ENCODE peak calls at places on chromosomes 7 and 10, in nine cellular contexts. K is neuronal stem cell; I is SK-N-SH; N is CD8-positive, alpha-beta T cell; U is A673; M is prostate gland; R is mammary epithelial cell; A is WERI-Rb-1; X is psoas muscle. Z is an unnamed sample. For H3K27me3, the result is how much of the 10 kb centered on the place peaks cover.

GRCh38 chr10:86678999-86679792 is 10.9 kb downstream of the LDB3 start:
- DNase-seq in K (no peak), I (no peak), N (no peak), U (no peak), M (no peak), R (no peak), A (no peak), X (no peak), Z (no peak)

GRCh38 chr10:34524369-34525091 is 290.6 kb downstream of the PARD3 start:
- DNase-seq in K (no peak), I (no peak), N (no peak), U (no peak), M (no peak), R (no peak), A (no peak), X (no peak), Z (no peak)

GRCh38 chr7:140179339-140179738 is 2.6 kb upstream of the KDM7A start:
- DNase-seq in K (no peak), I (no peak), N (no peak), U (no peak), M (no peak), R (no peak), A (no peak), X (no peak), Z (no peak)

GRCh38 chr10:10330481-10330880 is 687.2 kb upstream of the CELF2 start:
- DNase-seq in K (no peak), I (no peak), N (no peak), U (no peak), M (no peak), R (no peak), A (no peak), X (no peak), Z (no peak)

GRCh38 chr7:79434867-79435266 is 18.6 kb downstream of the MAGI2 start:
- DNase-seq in K (no peak), I (no peak), N (no peak), U (no peak), M (no peak), R (no peak), A (no peak), X (no peak), Z (no peak)

GRCh38 chr7:2105917-2106316 is 126.8 kb downstream of the MAD1L1 start:
- DNase-seq in K (no peak), I (peak), N (no peak), U (no peak), M (no peak), R (no peak), A (peak), X (no peak), Z (no peak)

GRCh38 chr7:95916573-95917371 is 144.4 kb downstream of the DYNC1I1 start:
- DNase-seq in K (peak), I (peak), N (peak), U (peak), M (peak), R (peak), A (peak), X (peak), Z (peak)

GRCh38 chr10:10528563-10528910 is 489.1 kb upstream of the CELF2 start:
- DNase-seq in K (no peak), I (no peak), N (no peak), U (no peak), M (no peak), R (no peak), A (no peak), X (no peak), Z (no peak)

GRCh38 chr10:62437696-62438095 is 63.5 kb downstream of the ZNF365 start:
- DNase-seq in K (peak), I (peak), N (no peak), U (peak), M (peak), R (peak), A (peak), X (no peak), Z (no peak)

GRCh38 chr10:59006511-59007306 is 169.7 kb upstream of the PHYHIPL start:
- DNase-seq in K (no peak), I (no peak), N (no peak), U (no peak), M (no peak), R (peak), A (no peak), X (peak), Z (no peak)

GRCh38 chr7:85316489-85316888 is 129.6 kb upstream of the SEMA3D start:
- DNase-seq in K (no peak), I (no peak), N (no peak), U (no peak), M (no peak), R (no peak), A (no peak), X (no peak), Z (no peak)

GRCh38 chr7:36650766-36651310 is 73.5 kb downstream of the AOAH start:
- DNase-seq in K (no peak), I (no peak), N (no peak), U (no peak), M (no peak), R (no peak), A (no peak), X (no peak), Z (no peak)

GRCh38 chr10:124157286-124157685 is 63.9 kb upstream of the CHST15 start:
- DNase-seq in K (no peak), I (no peak), N (no peak), U (no peak), M (no peak), R (no peak), A (no peak), X (no peak), Z (no peak)

GRCh38 chr10:124156524-124157225 is 63.3 kb upstream of the CHST15 start:
- DNase-seq in K (no peak), I (no peak), N (no peak), U (no peak), M (no peak), R (no peak), A (no peak), X (peak), Z (no peak)

GRCh38 chr10:124153601-124153930 is 60.2 kb upstream of the CHST15 start:
- DNase-seq in K (no peak), I (no peak), N (no peak), U (no peak), M (no peak), R (no peak), A (no peak), X (no peak), Z (no peak)

GRCh38 chr10:124158592-124158991 is 65.2 kb upstream of the CHST15 start:
- DNase-seq in K (no peak), I (no peak), N (no peak), U (no peak), M (no peak), R (no peak), A (no peak), X (no peak), Z (no peak)

DNA sequence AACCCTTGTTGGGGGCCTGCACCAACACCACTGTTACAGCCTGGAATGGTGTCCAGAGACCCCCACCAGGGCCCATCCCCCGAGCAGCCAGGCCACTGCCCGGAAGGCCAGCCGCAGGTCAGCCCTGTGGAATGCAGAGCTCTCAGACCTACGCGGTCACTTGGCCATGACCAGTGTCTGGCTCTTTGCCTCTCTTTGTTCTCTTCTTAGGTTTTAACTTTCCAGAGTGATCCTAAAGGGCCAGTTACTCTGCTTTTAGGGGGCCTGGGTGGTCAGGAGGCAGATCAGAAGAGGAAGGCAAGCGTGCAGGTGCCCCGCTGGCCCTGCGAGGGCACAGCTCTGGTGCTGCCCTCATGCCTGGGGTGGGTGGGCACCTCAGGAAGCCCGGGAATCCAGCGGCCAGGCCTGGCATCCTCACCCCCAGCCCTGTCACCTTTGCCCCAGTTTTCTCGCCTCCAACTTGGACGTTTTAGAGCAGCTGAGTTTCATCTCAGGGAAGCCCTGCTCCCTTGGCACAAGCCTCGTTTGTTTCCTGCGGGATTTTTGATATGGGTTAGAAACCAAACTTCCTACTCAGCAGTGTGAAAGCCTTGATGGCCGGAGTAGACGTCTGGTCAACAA is 62.5 kb upstream of the CHST15 start:
- DNase-seq in K (no peak), I (no peak), N (no peak), U (no peak), M (no peak), R (no peak), A (no peak), X (no peak), Z (no peak)
- H3K27ac ChIP-seq in K (no peak), I (no peak), N (no peak), U (no peak), M (no peak), R (no peak), A (no peak), X (peak), Z (no peak)

GRCh38 chr10:114028425-114028824 is 15.2 kb upstream of the ADRB1 start:
- DNase-seq in K (no peak), I (no peak), N (no peak), U (no peak), M (no peak), R (no peak), A (no peak), X (no peak), Z (no peak)
- H3K27me3 ChIP-seq in K (under half), I (under half), N (under half), U (under half), M (under half), R (under half), A (under half), X (under half), Z (under half)

GRCh38 chr7:118305686-118306085 is 81.2 kb downstream of the ANKRD7 start:
- DNase-seq in K (no peak), I (no peak), N (no peak), U (no peak), M (no peak), R (peak), A (no peak), X (no peak), Z (no peak)

GRCh38 chr7:118298771-118299170 is 74.3 kb downstream of the ANKRD7 start:
- DNase-seq in K (no peak), I (no peak), N (no peak), U (no peak), M (no peak), R (no peak), A (no peak), X (no peak), Z (no peak)

GRCh38 chr7:118304100-118304499 is 79.6 kb downstream of the ANKRD7 start:
- DNase-seq in K (no peak), I (no peak), N (no peak), U (no peak), M (no peak), R (no peak), A (no peak), X (no peak), Z (no peak)

GRCh38 chr7:118300177-118300576 is 75.7 kb downstream of the ANKRD7 start:
- DNase-seq in K (no peak), I (no peak), N (no peak), U (no peak), M (no peak), R (no peak), A (no peak), X (no peak), Z (no peak)
- H3K27ac ChIP-seq in K (no peak), I (no peak), N (no peak), U (no peak), M (no peak), R (no peak), A (no peak), X (no peak), Z (no peak)

DNA sequence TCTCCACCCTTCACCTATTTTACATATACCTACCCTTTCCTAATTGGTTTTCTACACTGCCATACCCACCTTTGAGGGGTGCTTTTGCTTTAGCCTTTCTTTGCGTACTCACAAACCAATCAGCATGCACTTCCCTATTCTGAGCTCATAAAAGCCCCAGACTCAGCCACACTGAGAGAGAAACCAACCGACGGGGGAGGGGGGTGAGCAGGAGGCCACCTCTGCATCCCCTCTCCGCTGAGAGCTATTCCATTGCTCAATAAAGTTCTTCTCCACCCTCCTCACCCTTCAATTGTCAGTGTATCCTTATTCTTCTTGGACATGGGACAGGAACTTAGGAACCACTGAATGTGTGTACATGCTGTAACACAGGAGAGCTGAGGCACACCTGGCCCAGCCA is 9.0 kb upstream of the FKBP9 start:
- DNase-seq in K (no peak), I (no peak), N (no peak), U (no peak), M (no peak), R (no peak), A (no peak), X (no peak), Z (no peak)
- H3K27me3 ChIP-seq in K (under half), I (under half), N (under half), U (under half), M (under half), R (under half), A (under half), X (under half), Z (under half)

DNA sequence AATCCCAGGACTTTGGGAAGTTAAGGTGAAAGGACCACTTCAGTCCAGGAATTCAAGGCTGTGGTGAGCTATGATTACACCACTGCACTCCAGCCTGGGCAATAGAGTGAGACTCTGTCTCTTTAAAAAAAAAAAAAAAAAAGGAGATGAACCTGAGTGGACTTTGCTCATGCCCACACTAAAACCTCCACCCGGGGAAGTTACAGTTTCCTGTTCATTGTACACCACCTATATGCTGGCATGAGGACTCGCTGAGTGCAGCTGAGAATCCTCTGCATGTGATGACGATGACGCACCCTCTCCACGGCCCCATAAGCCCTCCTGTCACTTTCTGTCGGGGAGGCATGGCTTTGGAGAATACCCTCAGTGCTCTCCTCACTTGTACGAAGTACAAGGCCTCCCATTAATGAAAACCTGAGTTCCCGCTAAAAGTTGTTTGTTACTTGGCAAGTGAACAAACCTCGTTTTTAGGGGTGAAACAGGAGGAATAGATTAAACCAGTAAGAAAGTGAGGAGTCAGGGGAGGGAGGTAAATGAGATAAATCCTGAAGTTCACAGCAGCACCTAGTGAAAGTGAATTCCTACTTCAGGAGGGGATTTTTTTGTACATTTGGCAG is 15.9 kb downstream of the TMEM176B start:
- DNase-seq in K (no peak), I (no peak), N (no peak), U (no peak), M (no peak), R (no peak), A (no peak), X (no peak), Z (no peak)
- H3K27ac ChIP-seq in K (no peak), I (no peak), N (no peak), U (peak), M (no peak), R (no peak), A (no peak), X (no peak), Z (peak)

GRCh38 chr10:119540038-119540437 is 2.5 kb downstream of the RGS10 start:
- DNase-seq in K (no peak), I (no peak), N (no peak), U (no peak), M (no peak), R (no peak), A (no peak), X (no peak), Z (no peak)
- H3K27me3 ChIP-seq in K (under half), I (under half), N (under half), U (under half), M (under half), R (under half), A (under half), X (under half), Z (under half)

GRCh38 chr7:8296362-8296659 is 34.3 kb upstream of the ICA1 start:
- DNase-seq in K (no peak), I (no peak), N (no peak), U (no peak), M (no peak), R (no peak), A (no peak), X (no peak), Z (no peak)

GRCh38 chr7:8291742-8292141 is 29.8 kb upstream of the ICA1 start:
- DNase-seq in K (no peak), I (peak), N (no peak), U (no peak), M (no peak), R (no peak), A (no peak), X (no peak), Z (no peak)

GRCh38 chr7:8286118-8286517 is 24.2 kb upstream of the ICA1 start:
- DNase-seq in K (no peak), I (no peak), N (no peak), U (no peak), M (no peak), R (no peak), A (no peak), X (no peak), Z (no peak)

GRCh38 chr7:8295638-8296361 is 33.8 kb upstream of the ICA1 start:
- DNase-seq in K (peak), I (peak), N (peak), U (peak), M (peak), R (peak), A (peak), X (no peak), Z (peak)

GRCh38 chr7:8290645-8291308 is 28.8 kb upstream of the ICA1 start:
- DNase-seq in K (no peak), I (peak), N (no peak), U (peak), M (peak), R (peak), A (no peak), X (no peak), Z (no peak)
- H3K27ac ChIP-seq in K (no peak), I (no peak), N (no peak), U (no peak), M (no peak), R (no peak), A (no peak), X (no peak), Z (no peak)

GRCh38 chr10:133097418-133097817 is 9.7 kb downstream of the ADGRA1 start:
- DNase-seq in K (no peak), I (no peak), N (no peak), U (no peak), M (no peak), R (no peak), A (no peak), X (no peak), Z (no peak)

GRCh38 chr10:133095586-133095985 is 7.9 kb downstream of the ADGRA1 start:
- DNase-seq in K (no peak), I (no peak), N (no peak), U (no peak), M (no peak), R (no peak), A (no peak), X (no peak), Z (no peak)

GRCh38 chr10:133097961-133098360 is 10.2 kb downstream of the ADGRA1 start:
- DNase-seq in K (no peak), I (no peak), N (no peak), U (no peak), M (no peak), R (no peak), A (no peak), X (no peak), Z (no peak)

GRCh38 chr10:133098426-133099124 is 10.9 kb downstream of the ADGRA1 start:
- DNase-seq in K (no peak), I (no peak), N (no peak), U (no peak), M (no peak), R (no peak), A (no peak), X (no peak), Z (no peak)

DNA sequence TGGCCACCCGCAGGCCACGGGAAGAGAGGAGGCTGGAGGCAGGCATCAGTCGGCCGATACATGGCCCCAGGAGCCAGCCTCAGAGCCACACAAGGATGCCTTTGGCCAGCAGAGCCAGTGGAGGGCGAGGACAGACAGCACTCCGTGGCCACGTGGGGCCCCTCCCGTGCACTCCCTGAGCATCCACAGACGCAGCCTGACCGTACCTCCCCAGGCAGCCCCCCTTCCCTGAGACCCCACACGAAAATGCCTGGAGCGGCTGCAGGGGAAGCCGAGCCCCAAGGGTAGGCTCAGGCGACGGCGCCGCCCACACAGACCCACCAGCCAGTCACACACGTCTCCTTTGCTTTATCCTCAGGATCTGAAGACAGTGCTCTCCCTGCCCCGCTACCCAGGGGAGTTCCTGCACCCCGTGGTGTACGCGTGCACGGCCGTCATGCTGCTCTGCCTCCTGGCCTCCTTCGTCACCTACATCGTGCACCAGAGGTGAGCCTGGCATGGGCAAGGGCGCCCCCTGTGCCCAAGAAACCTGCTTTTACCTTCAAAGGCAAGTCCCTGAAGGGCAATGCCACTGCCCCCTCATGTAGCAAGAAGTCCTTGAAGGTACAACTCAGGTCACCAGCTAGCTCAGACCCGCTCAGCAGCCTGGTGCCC is 9.0 kb downstream of the ADGRA1 start:
- DNase-seq in K (no peak), I (peak), N (no peak), U (peak), M (no peak), R (no peak), A (peak), X (no peak), Z (no peak)
- H3K27me3 ChIP-seq in K (under half), I (under half), N (under half), U (under half), M (under half), R (under half), A (under half), X (under half), Z (under half)